ENCODE peak calls at places on chromosomes 4 and X, in four cellular contexts. One of them, this sample, is unnamed.

GRCh38 chr4:159146454-159146853 is 43.6 kb downstream of the RAPGEF2 start:
- DNase-seq in sigmoid colon: no peak
- DNase-seq in small intestine: no peak
- DNase-seq in AG04450: no peak
- DNase-seq in this sample: no peak

GRCh38 chr4:110624016-110624770 is 1.3 kb upstream of the PITX2 start:
- DNase-seq in sigmoid colon: no peak
- DNase-seq in small intestine: no peak
- DNase-seq in AG04450: no peak
- DNase-seq in this sample: no peak

GRCh38 chrX:4638036-4638435 is 924.6 kb upstream of the PRKX start:
- DNase-seq in sigmoid colon: no peak
- DNase-seq in small intestine: no peak
- DNase-seq in AG04450: no peak
- DNase-seq in this sample: no peak

GRCh38 chr4:36243355-36244256 is 708 bp downstream of the ARAP2 start:
- DNase-seq in sigmoid colon: peak; percentile 74
- DNase-seq in small intestine: peak; percentile 79
- DNase-seq in AG04450: no peak
- DNase-seq in this sample: no peak

GRCh38 chr4:181528570-181529184 is 714.5 kb upstream of the TENM3 start:
- DNase-seq in sigmoid colon: no peak
- DNase-seq in small intestine: peak; percentile 84
- DNase-seq in AG04450: peak; percentile 45
- DNase-seq in this sample: no peak

GRCh38 chr4:83208371-83208770 is 76.2 kb downstream of the COQ2 start:
- DNase-seq in sigmoid colon: no peak
- DNase-seq in small intestine: peak; percentile 59
- DNase-seq in AG04450: no peak
- DNase-seq in this sample: no peak

GRCh38 chr4:150402968-150403367 is 179.0 kb upstream of the MAB21L2 start:
- DNase-seq in sigmoid colon: peak; percentile 81
- DNase-seq in small intestine: peak; percentile 76
- DNase-seq in AG04450: no peak
- DNase-seq in this sample: no peak

GRCh38 chr4:125781656-125782055 is 466.9 kb downstream of the FAT4 start:
- DNase-seq in sigmoid colon: no peak
- DNase-seq in small intestine: no peak
- DNase-seq in AG04450: no peak
- DNase-seq in this sample: no peak

GRCh38 chr4:36255575-36255974 is 11.3 kb upstream of the ARAP2 start:
- DNase-seq in sigmoid colon: no peak
- DNase-seq in small intestine: peak; percentile 66
- DNase-seq in AG04450: no peak
- DNase-seq in this sample: no peak

GRCh38 chrX:115013705-115014104 is 3.7 kb downstream of the IL13RA2 start:
- DNase-seq in sigmoid colon: no peak
- DNase-seq in small intestine: no peak
- DNase-seq in AG04450: no peak
- DNase-seq in this sample: no peak

GRCh38 chr4:55736605-55737183 is 82.9 kb upstream of the EXOC1L start:
- DNase-seq in sigmoid colon: no peak
- DNase-seq in small intestine: peak; percentile 20
- DNase-seq in AG04450: no peak
- DNase-seq in this sample: no peak

GRCh38 chr4:28799696-28800095 is 1920.5 kb upstream of the PCDH7 start:
- DNase-seq in sigmoid colon: no peak
- DNase-seq in small intestine: no peak
- DNase-seq in AG04450: no peak
- DNase-seq in this sample: no peak

GRCh38 chr4:123488916-123489315 is 92.3 kb downstream of the SPRY1 start:
- DNase-seq in sigmoid colon: no peak
- DNase-seq in small intestine: peak; percentile 65
- DNase-seq in AG04450: no peak
- DNase-seq in this sample: peak; percentile 81

GRCh38 chr4:2413821-2414610 is 4.4 kb downstream of the ZFYVE28 start:
- DNase-seq in sigmoid colon: no peak
- DNase-seq in small intestine: peak; percentile 92
- DNase-seq in AG04450: no peak
- DNase-seq in this sample: no peak

GRCh38 chrX:80511969-80512760 is 91.9 kb downstream of the TENT5D start:
- DNase-seq in sigmoid colon: no peak
- DNase-seq in small intestine: no peak
- DNase-seq in AG04450: no peak
- DNase-seq in this sample: no peak

GRCh38 chrX:107025538-107025937 is 25.5 kb upstream of the MORC4 start:
- DNase-seq in sigmoid colon: no peak
- DNase-seq in small intestine: peak; percentile 27
- DNase-seq in AG04450: no peak
- DNase-seq in this sample: no peak

GRCh38 chrX:2692221-2693122 is 1.4 kb downstream of the CD99 start:
- DNase-seq in sigmoid colon: no peak
- DNase-seq in small intestine: peak; percentile 52
- DNase-seq in AG04450: no peak
- DNase-seq in this sample: no peak

GRCh38 chr4:187433141-187433540 is 562.4 kb upstream of the ZFP42 start:
- DNase-seq in sigmoid colon: no peak
- DNase-seq in small intestine: no peak
- DNase-seq in AG04450: no peak
- DNase-seq in this sample: no peak

GRCh38 chr4:92606227-92606626 is 302.5 kb downstream of the GRID2 start:
- DNase-seq in sigmoid colon: no peak
- DNase-seq in small intestine: no peak
- DNase-seq in AG04450: no peak
- DNase-seq in this sample: no peak

GRCh38 chr4:53088132-53088531 is 226.0 kb downstream of the RASL11B start:
- DNase-seq in sigmoid colon: no peak
- DNase-seq in small intestine: no peak
- DNase-seq in AG04450: no peak
- DNase-seq in this sample: no peak

GRCh38 chr4:7693711-7694110 is 245.9 kb downstream of the AFAP1 start:
- DNase-seq in sigmoid colon: no peak
- DNase-seq in small intestine: no peak
- DNase-seq in AG04450: no peak
- DNase-seq in this sample: no peak

GRCh38 chrX:151753313-151754041 is 18.9 kb downstream of the CNGA2 start:
- DNase-seq in sigmoid colon: peak; percentile 70
- DNase-seq in small intestine: peak; percentile 29
- DNase-seq in AG04450: peak; percentile 1
- DNase-seq in this sample: no peak

GRCh38 chrX:11944486-11944885 is 186.4 kb downstream of the MSL3 start:
- DNase-seq in sigmoid colon: no peak
- DNase-seq in small intestine: no peak
- DNase-seq in AG04450: no peak
- DNase-seq in this sample: no peak

GRCh38 chr4:89009107-89009506 is 47.9 kb downstream of the FAM13A start:
- DNase-seq in sigmoid colon: no peak
- DNase-seq in small intestine: peak; percentile 82
- DNase-seq in AG04450: no peak
- DNase-seq in this sample: no peak

GRCh38 chr4:106548446-106549044 is 180.0 kb upstream of the GIMD1 start:
- DNase-seq in sigmoid colon: no peak
- DNase-seq in small intestine: no peak
- DNase-seq in AG04450: no peak
- DNase-seq in this sample: no peak

GRCh38 chr4:187363453-187363852 is 632.1 kb upstream of the ZFP42 start:
- DNase-seq in sigmoid colon: no peak
- DNase-seq in small intestine: no peak
- DNase-seq in AG04450: no peak
- DNase-seq in this sample: no peak

GRCh38 chrX:10685923-10686595 is 65.7 kb upstream of the MID1 start:
- DNase-seq in sigmoid colon: no peak
- DNase-seq in small intestine: no peak
- DNase-seq in AG04450: no peak
- DNase-seq in this sample: no peak

GRCh38 chrX:44012484-44013096 is 39.4 kb upstream of the NDP start:
- DNase-seq in sigmoid colon: peak; percentile 63
- DNase-seq in small intestine: peak; percentile 3
- DNase-seq in AG04450: no peak
- DNase-seq in this sample: peak; percentile 87

GRCh38 chr4:153785830-153786721 is 2.8 kb downstream of the SFRP2 start:
- DNase-seq in sigmoid colon: no peak
- DNase-seq in small intestine: peak; percentile 17
- DNase-seq in AG04450: no peak
- DNase-seq in this sample: no peak

GRCh38 chr4:120877021-120877420 is 45.5 kb downstream of the PRDM5 start:
- DNase-seq in sigmoid colon: no peak
- DNase-seq in small intestine: no peak
- DNase-seq in AG04450: no peak
- DNase-seq in this sample: no peak

GRCh38 chrX:132463411-132463810 is 25.4 kb downstream of the MBNL3 start:
- DNase-seq in sigmoid colon: no peak
- DNase-seq in small intestine: no peak
- DNase-seq in AG04450: no peak
- DNase-seq in this sample: no peak

GRCh38 chrX:21996872-21997271 is 35.3 kb upstream of the PHEX start:
- DNase-seq in sigmoid colon: no peak
- DNase-seq in small intestine: no peak
- DNase-seq in AG04450: peak; percentile 37
- DNase-seq in this sample: no peak

GRCh38 chrX:154043003-154043402 is 23.3 kb upstream of the IRAK1 start:
- DNase-seq in sigmoid colon: no peak
- DNase-seq in small intestine: no peak
- DNase-seq in AG04450: no peak
- DNase-seq in this sample: no peak

GRCh38 chrX:70720721-70721120 is 187.8 kb downstream of the TEX11 start:
- DNase-seq in sigmoid colon: no peak
- DNase-seq in small intestine: peak; percentile 53
- DNase-seq in AG04450: no peak
- DNase-seq in this sample: no peak

GRCh38 chr4:25859429-25860148 is 3.2 kb downstream of the SEL1L3 start:
- DNase-seq in sigmoid colon: no peak
- DNase-seq in small intestine: peak; percentile 65
- DNase-seq in AG04450: no peak
- DNase-seq in this sample: no peak

GRCh38 chrX:19334945-19335626 is 8.6 kb upstream of the PDHA1 start:
- DNase-seq in sigmoid colon: no peak
- DNase-seq in small intestine: peak; percentile 31
- DNase-seq in AG04450: no peak
- DNase-seq in this sample: no peak

GRCh38 chr4:7032591-7032990 is 10.6 kb upstream of the TADA2B start:
- DNase-seq in sigmoid colon: no peak
- DNase-seq in small intestine: no peak
- DNase-seq in AG04450: no peak
- DNase-seq in this sample: no peak

GRCh38 chr4:148978301-148978700 is 536.1 kb upstream of the NR3C2 start:
- DNase-seq in sigmoid colon: no peak
- DNase-seq in small intestine: no peak
- DNase-seq in AG04450: no peak
- DNase-seq in this sample: no peak

GRCh38 chr4:72555377-72555831 is 13.6 kb downstream of the ADAMTS3 start:
- DNase-seq in sigmoid colon: no peak
- DNase-seq in small intestine: no peak
- DNase-seq in AG04450: no peak
- DNase-seq in this sample: no peak

GRCh38 chr4:72546456-72546855 is 22.6 kb downstream of the ADAMTS3 start:
- DNase-seq in sigmoid colon: no peak
- DNase-seq in small intestine: no peak
- DNase-seq in AG04450: no peak
- DNase-seq in this sample: no peak

GRCh38 chr4:72553540-72553939 is 15.5 kb downstream of the ADAMTS3 start:
- DNase-seq in sigmoid colon: no peak
- DNase-seq in small intestine: no peak
- DNase-seq in AG04450: no peak
- DNase-seq in this sample: no peak

GRCh38 chr4:72557021-72557420 is 12.0 kb downstream of the ADAMTS3 start:
- DNase-seq in sigmoid colon: no peak
- DNase-seq in small intestine: no peak
- DNase-seq in AG04450: no peak
- DNase-seq in this sample: no peak

GRCh38 chr4:72552447-72552846 is 16.6 kb downstream of the ADAMTS3 start:
- DNase-seq in sigmoid colon: no peak
- DNase-seq in small intestine: no peak
- DNase-seq in AG04450: no peak
- DNase-seq in this sample: no peak
- H3K27ac ChIP-seq in sigmoid colon: no peak overlapping the region
- H3K27ac ChIP-seq in small intestine: no peak overlapping the region
- H3K27ac ChIP-seq in AG04450: no peak overlapping the region
- H3K27ac ChIP-seq in this sample: no peak overlapping the region

GRCh38 chr4:94507708-94508107 is 56.0 kb downstream of the PDLIM5 start:
- DNase-seq in sigmoid colon: no peak
- DNase-seq in small intestine: peak; percentile 84
- DNase-seq in AG04450: peak; percentile 52
- DNase-seq in this sample: peak; percentile 33
- H3K27ac ChIP-seq in sigmoid colon: peak overlapping the region; percentile 13
- H3K27ac ChIP-seq in small intestine: no peak overlapping the region
- H3K27ac ChIP-seq in AG04450: peak overlapping the region; percentile 75
- H3K27ac ChIP-seq in this sample: peak overlapping the region; percentile 51

GRCh38 chr4:113951263-113951662 is 28.2 kb downstream of the ARSJ start:
- DNase-seq in sigmoid colon: no peak
- DNase-seq in small intestine: peak; percentile 84
- DNase-seq in AG04450: no peak
- DNase-seq in this sample: no peak
- H3K27ac ChIP-seq in sigmoid colon: peak overlapping the region; percentile 52
- H3K27ac ChIP-seq in small intestine: no peak overlapping the region
- H3K27ac ChIP-seq in AG04450: no peak overlapping the region
- H3K27ac ChIP-seq in this sample: no peak overlapping the region

DNA sequence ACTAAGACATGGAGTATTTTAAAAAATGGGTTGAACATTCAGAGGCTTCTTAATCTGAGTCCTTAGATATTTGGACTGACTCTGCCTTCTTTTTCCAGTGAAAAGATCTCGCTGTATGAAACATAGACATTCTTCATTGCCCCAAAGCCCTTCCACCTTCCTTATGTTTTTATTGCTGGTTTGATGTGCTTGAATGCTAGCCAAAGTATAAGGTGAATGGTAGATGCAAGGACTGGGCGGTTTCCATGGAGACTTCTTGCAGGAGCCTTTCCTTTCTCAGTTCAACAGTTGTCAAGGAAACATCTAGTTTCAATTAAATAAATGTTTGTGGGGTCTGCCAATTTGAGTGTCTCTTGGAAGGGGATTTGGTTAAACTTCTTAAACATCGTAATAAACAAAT is 46.0 kb downstream of the REPS2 start:
- DNase-seq in sigmoid colon: no peak
- DNase-seq in small intestine: no peak
- DNase-seq in AG04450: no peak
- DNase-seq in this sample: no peak
- H3K27ac ChIP-seq in sigmoid colon: no peak overlapping the region
- H3K27ac ChIP-seq in small intestine: no peak overlapping the region
- H3K27ac ChIP-seq in AG04450: no peak overlapping the region
- H3K27ac ChIP-seq in this sample: no peak overlapping the region

This sample was measured in epithelial cell of prostate.